ENCODE peak calls at places on chromosomes 12 and 14, in six cellular contexts. Y is heart left ventricle, R is A549, B is lung, V is Panc1, U is HCT116. K is an unnamed sample.

GRCh38 chr12:67531051-67531450 is 117.5 kb upstream of the DYRK2 start:
- DNase-seq in B (no peak), R (no peak), V (no peak), U (no peak), Y (no peak), K (no peak)

GRCh38 chr14:55339770-55340169 is 68.5 kb downstream of the FBXO34 start:
- DNase-seq in R (no peak), B (no peak), U (no peak), Y (no peak), V (no peak), K (no peak)

GRCh38 chr14:22497144-22497423 is 91.9 kb downstream of the DAD1 start:
- DNase-seq in Y (no peak), R (no peak), B (no peak), V (no peak), U (no peak), K (no peak)

GRCh38 chr12:89873745-89874144 is 165.1 kb upstream of the ATP2B1 start:
- DNase-seq in U (no peak), R (no peak), V (no peak), Y (peak; percentile 33), B (no peak), K (no peak)

GRCh38 chr12:106267535-106267934 is 19.7 kb upstream of the CKAP4 start:
- DNase-seq in U (no peak), Y (no peak), R (no peak), B (no peak), V (no peak), K (no peak)

GRCh38 chr14:101351146-101351545 is 210.1 kb upstream of the DIO3 start:
- DNase-seq in V (no peak), Y (no peak), B (no peak), U (no peak), R (no peak), K (peak; percentile 36)

GRCh38 chr12:128803788-128804187 is 20.0 kb downstream of the SLC15A4 start:
- DNase-seq in Y (peak; percentile 58), V (no peak), B (no peak), R (no peak), U (no peak), K (no peak)

GRCh38 chr12:62113366-62114011 is 146.7 kb upstream of the USP15 start:
- DNase-seq in Y (no peak), U (no peak), R (no peak), V (no peak), B (no peak), K (no peak)

GRCh38 chr12:61739925-61740324 is 520.3 kb upstream of the USP15 start:
- DNase-seq in U (no peak), R (no peak), Y (no peak), B (no peak), V (no peak), K (no peak)

GRCh38 chr14:22977684-22978486 is 4.5 kb downstream of the AJUBA start:
- DNase-seq in R (peak; percentile 80), B (peak; percentile 84), U (no peak), V (no peak), Y (peak; percentile 65), K (peak; percentile 82)

GRCh38 chr12:69623970-69624369 is 13.3 kb upstream of the LRRC10 start:
- DNase-seq in R (no peak), U (no peak), Y (peak; percentile 92), V (no peak), B (peak; percentile 32), K (no peak)

GRCh38 chr12:92370828-92371227 is 225.2 kb upstream of the BTG1 start:
- DNase-seq in B (no peak), V (no peak), R (no peak), Y (no peak), U (no peak), K (no peak)

GRCh38 chr14:73634333-73634833 is 10.4 kb upstream of the DNAL1 start:
- DNase-seq in R (no peak), B (peak; percentile 31), V (no peak), U (no peak), Y (peak; percentile 48), K (no peak)

GRCh38 chr14:65096323-65097089 is 5.8 kb downstream of the MAX start:
- DNase-seq in Y (no peak), V (no peak), B (no peak), R (no peak), U (no peak), K (no peak)

GRCh38 chr14:75804570-75805275 is 143.7 kb downstream of the TTLL5 start:
- DNase-seq in U (no peak), R (no peak), B (no peak), V (no peak), Y (no peak), K (no peak)

GRCh38 chr12:14960548-14961465 is 594 bp downstream of the ARHGDIB start:
- DNase-seq in B (peak; percentile 45), R (no peak), V (no peak), U (no peak), Y (peak; percentile 58), K (no peak)

GRCh38 chr14:97943619-97944018 is 1146.4 kb downstream of the VRK1 start:
- DNase-seq in Y (no peak), U (no peak), V (no peak), B (no peak), R (no peak), K (no peak)

GRCh38 chr12:116614194-116614885 is 55.2 kb downstream of the MAP1LC3B2 start:
- DNase-seq in B (no peak), V (no peak), R (no peak), Y (no peak), U (no peak), K (no peak)

GRCh38 chr14:74737753-74738325 is 24.9 kb downstream of the FCF1 start:
- DNase-seq in R (no peak), V (no peak), U (no peak), Y (no peak), B (no peak), K (no peak)

GRCh38 chr12:5318874-5319273 is 113.0 kb upstream of the NTF3 start:
- DNase-seq in B (no peak), Y (no peak), U (peak; percentile 56), R (no peak), V (no peak), K (no peak)

GRCh38 chr12:116196752-116197718 is 80.5 kb downstream of the MED13L start:
- DNase-seq in R (no peak), Y (no peak), V (no peak), B (no peak), U (no peak), K (no peak)

GRCh38 chr14:89503458-89503996 is 86.5 kb upstream of the FOXN3 start:
- DNase-seq in U (no peak), B (no peak), R (no peak), V (no peak), Y (no peak), K (no peak)

GRCh38 chr14:95307402-95308041 is 12.2 kb downstream of the CLMN start:
- DNase-seq in R (no peak), Y (peak; percentile 70), U (no peak), V (no peak), B (no peak), K (no peak)

GRCh38 chr12:119725523-119725922 is 57.6 kb downstream of the PRKAB1 start:
- DNase-seq in U (no peak), Y (no peak), V (no peak), R (no peak), B (no peak), K (no peak)

GRCh38 chr12:57717131-57717530 is 21.4 kb downstream of the AGAP2 start:
- DNase-seq in V (no peak), U (no peak), B (no peak), Y (no peak), R (no peak), K (no peak)

GRCh38 chr14:45251912-45252311 is 1.1 kb downstream of the MIS18BP1 start:
- DNase-seq in Y (no peak), B (no peak), R (no peak), U (no peak), V (no peak), K (no peak)

GRCh38 chr14:104092931-104093365 is 7.4 kb downstream of the ASPG start:
- DNase-seq in V (no peak), Y (no peak), R (no peak), B (no peak), U (no peak), K (no peak)

DNA sequence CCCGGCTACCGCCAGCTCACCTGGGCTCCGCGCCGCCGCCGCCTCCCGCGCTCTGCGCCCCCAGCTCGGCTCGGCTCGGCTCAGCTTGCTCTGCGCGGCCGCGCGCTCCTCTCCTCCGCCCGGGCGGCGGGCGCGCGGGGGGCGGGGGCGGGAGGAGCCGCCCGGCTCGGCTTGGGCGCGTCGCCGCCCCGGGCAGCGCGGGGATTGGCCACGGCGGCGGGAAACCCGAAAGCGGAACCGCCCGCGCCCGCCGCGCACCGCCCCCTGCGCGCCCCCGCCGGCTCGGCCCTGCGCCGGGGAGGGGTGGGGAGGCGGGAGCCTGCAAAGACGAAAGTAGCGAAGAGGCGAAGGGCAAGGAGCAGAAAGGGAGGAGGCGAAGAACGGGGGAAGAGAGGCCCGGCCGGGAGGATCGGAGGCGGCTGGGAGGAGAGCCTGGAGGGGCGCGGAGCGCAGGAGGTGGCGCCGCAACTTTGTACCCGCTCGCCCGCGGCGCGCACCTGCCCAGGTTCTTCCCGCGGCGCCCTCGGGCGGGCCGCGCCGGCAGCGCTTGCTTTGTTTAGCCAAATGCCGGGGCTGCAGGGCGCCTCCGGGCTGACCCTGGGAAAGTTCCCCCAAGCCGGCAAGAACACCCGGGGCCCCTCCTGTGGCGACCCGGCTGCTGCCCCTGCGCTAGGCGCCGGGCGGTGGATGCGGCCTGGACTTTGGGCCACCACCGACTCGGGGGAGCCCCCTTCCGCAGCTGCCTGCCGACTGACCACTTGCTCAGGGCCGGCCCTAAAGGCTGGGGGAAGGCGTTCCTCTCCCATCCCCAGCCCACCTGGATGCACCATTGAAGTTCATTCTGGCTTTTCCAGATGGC is at the start of gene CAMKK2:
- DNase-seq in V (no peak), R (peak; percentile 80), U (peak; percentile 54), B (peak; percentile 86), Y (peak; percentile 87), K (peak; percentile 88)
- TF ChIP-seq CTCF in V (no peak), R (peak; percentile 24), U (no peak), B (no peak), Y (no peak), K (no peak)

DNA sequence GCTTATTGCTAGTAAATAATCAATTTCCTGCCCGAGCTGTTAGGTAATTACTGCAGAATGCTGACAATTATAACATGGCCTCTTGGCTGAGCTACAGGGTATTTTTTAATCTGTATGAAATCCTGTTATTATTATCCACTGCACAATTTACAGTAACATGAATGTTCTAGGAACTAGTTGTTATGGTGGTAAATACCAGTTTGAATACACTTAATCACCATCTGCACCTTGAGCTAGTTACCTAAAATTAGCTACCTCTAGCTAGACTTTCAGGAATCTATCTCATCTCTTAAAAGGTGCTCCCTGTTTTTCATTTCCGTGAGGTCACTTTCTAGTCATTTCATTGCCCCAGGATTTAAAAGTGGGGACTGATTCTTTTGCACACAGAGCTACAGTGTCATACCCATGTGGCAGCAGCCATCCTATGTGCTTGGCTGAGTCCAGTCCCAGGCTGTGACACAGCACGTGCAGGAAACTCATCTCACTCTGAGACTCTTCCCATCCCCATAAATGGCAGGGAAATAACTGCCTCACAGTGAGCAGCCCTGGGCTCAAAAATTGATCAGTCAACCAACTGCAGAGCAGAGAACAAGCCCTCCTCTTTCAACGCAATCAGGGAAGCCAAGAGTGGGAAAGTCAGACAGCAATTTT is 37.6 kb downstream of the DCP1B start:
- DNase-seq in Y (peak; percentile 33), U (no peak), B (no peak), R (no peak), V (no peak), K (no peak)
- H3K27ac ChIP-seq in Y (no peak overlapping the region), U (no peak overlapping the region), B (no peak overlapping the region), R (no peak overlapping the region), V (no peak overlapping the region), K (peak overlapping the region; percentile 28)

GRCh38 chr12:126727218-126727601 is 1539.8 kb upstream of the TMEM132C start:
- DNase-seq in U (no peak), R (no peak), B (no peak), V (no peak), Y (no peak), K (no peak)
- H3K4me3 ChIP-seq in U (no peak overlapping the region), R (no peak overlapping the region), B (no peak overlapping the region), V (no peak overlapping the region), Y (no peak overlapping the region), K (no peak overlapping the region)

GRCh38 chr12:132596016-132596415 is 14.4 kb downstream of the LRCOL1 start:
- DNase-seq in B (no peak), U (no peak), V (no peak), R (no peak), Y (no peak), K (no peak)
- TF ChIP-seq CTCF in B (no peak), U (no peak), V (no peak), R (no peak), Y (no peak), K (no peak)

K was measured in coronary artery.